ENCODE peak calls at places on chromosomes 12 and 14, in five cellular contexts. J is astrocyte, Q is A549, G is mammary epithelial cell, B is body of pancreas. Z is an unnamed sample.

GRCh38 chr14:63891148-63891964 is 38.6 kb downstream of the SYNE2 start:
- DNase-seq in G (no peak), Q (no peak), B (peak; percentile 78), J (no peak), Z (no peak)

GRCh38 chr12:107092669-107093546 is 441 bp downstream of the CRY1 start:
- DNase-seq in G (no peak), B (peak; percentile 64), J (peak; percentile 58), Q (peak; percentile 20), Z (peak; percentile 42)

GRCh38 chr12:65673732-65674131 is 150.6 kb upstream of the HMGA2 start:
- DNase-seq in G (no peak), Q (no peak), J (peak; percentile 10), B (no peak), Z (no peak)

GRCh38 chr14:78131616-78132015 is 38.6 kb upstream of the NRXN3 start:
- DNase-seq in G (no peak), B (no peak), Q (no peak), J (no peak), Z (no peak)

GRCh38 chr12:87760943-87761342 is 268.3 kb downstream of the C12orf50 start:
- DNase-seq in B (no peak), Q (no peak), G (no peak), J (peak; percentile 3), Z (no peak)

GRCh38 chr12:131413471-131413870 is 297.4 kb upstream of the SFSWAP start:
- DNase-seq in Q (no peak), J (no peak), G (no peak), B (no peak), Z (no peak)

GRCh38 chr14:61585598-61586538 is 109.4 kb upstream of the HIF1A start:
- DNase-seq in Q (no peak), G (no peak), B (peak; percentile 87), J (peak; percentile 75), Z (peak; percentile 37)

GRCh38 chr12:820336-820735 is 68.0 kb downstream of the WNK1 start:
- DNase-seq in G (no peak), Q (no peak), J (no peak), B (no peak), Z (no peak)

GRCh38 chr14:23550827-23551265 is 719 bp downstream of the ZFHX2 start:
- DNase-seq in Q (peak; percentile 27), B (no peak), J (no peak), G (no peak), Z (no peak)

GRCh38 chr12:89448951-89449371 is 75.6 kb downstream of the GALNT4 start:
- DNase-seq in Q (no peak), J (peak; percentile 36), G (peak; percentile 43), B (no peak), Z (no peak)

GRCh38 chr14:105908481-105908911 is 382.1 kb downstream of the TMEM121 start:
- DNase-seq in J (no peak), G (no peak), B (no peak), Q (no peak), Z (no peak)

GRCh38 chr12:67430708-67431335 is 161.7 kb downstream of the CAND1 start:
- DNase-seq in G (no peak), Q (no peak), B (peak; percentile 59), J (no peak), Z (peak; percentile 41)

GRCh38 chr14:88168498-88169165 is 154.4 kb downstream of the KCNK10 start:
- DNase-seq in Q (peak; percentile 18), B (peak; percentile 54), G (peak; percentile 17), J (no peak), Z (peak; percentile 38)

GRCh38 chr14:69666698-69667211 is 55.4 kb downstream of the SUSD6 start:
- DNase-seq in B (no peak), J (peak; percentile 82), G (no peak), Q (peak; percentile 18), Z (no peak)
- H3K4me1 ChIP-seq in B (peaks cover 77% of the 10 kb centered on the region), J (peaks cover 11% of the 10 kb centered on the region), G (peaks cover 15% of the 10 kb centered on the region), Q (peaks cover 48% of the 10 kb centered on the region), Z (peaks cover 70% of the 10 kb centered on the region)

DNA sequence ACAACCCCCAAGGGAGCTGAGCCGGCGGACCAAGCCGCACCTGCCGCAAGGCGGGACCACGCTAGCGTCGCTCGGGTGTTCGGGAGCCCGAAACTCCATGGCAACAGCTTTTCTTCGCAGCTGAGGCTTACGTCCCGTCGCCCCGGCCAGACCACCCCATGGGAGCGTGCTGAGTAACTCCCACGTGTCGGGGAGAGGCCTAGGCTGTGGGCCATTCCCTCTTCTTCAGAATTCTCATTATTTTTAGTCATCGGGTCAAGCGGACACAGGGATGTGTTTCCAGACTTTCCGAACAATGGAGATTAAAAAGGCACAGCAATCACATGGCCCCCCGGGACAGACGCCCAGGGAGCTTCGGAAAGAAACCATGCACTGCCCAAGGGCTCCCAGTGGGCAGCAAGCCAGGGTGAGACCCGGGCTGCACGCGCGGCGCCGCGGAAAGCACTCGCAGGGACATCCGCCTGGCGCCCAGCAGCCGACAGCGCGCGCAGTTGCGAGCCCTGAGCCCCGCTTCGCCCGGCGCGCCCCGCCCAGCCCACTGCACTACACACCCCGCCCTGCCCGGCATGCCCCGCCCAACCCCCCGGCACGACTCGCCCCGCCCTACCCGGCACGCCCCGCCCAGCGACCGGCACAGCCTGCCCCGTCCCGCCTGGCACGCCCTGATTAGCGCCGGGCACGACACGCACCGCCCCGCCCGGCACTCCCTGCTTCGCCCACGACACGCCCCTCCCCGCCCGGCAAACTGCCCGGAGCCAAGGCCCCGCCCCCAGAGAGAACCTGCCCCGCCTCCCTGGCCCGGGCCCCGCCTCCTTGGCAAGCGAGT is 422 bp upstream of the AK7 start:
- DNase-seq in G (peak; percentile 94), B (peak; percentile 98), J (peak; percentile 77), Q (peak; percentile 84), Z (peak; percentile 98)
- H3K4me3 ChIP-seq in G (peak overlapping the region; percentile 99), B (peak overlapping the region; percentile 58), J (peak overlapping the region; percentile 77), Q (peak overlapping the region; percentile 73), Z (peak overlapping the region; percentile 86)

GRCh38 chr12:58671196-58671595 is 249.1 kb downstream of the LRIG3 start:
- DNase-seq in B (no peak), G (no peak), J (peak; percentile 38), Q (no peak), Z (no peak)
- TF ChIP-seq CTCF in B (no peak), G (no peak), J (no peak), Q (no peak), Z (no peak)

GRCh38 chr14:54760866-54761265 is 141.8 kb downstream of the GCH1 start:
- DNase-seq in Q (no peak), J (no peak), G (no peak), B (no peak), Z (no peak)
- H3K4me1 ChIP-seq in Q (no peaks in the 10 kb centered on the region), J (peaks cover 13% of the 10 kb centered on the region), G (no peaks in the 10 kb centered on the region), B (no peaks in the 10 kb centered on the region), Z (peaks cover 12% of the 10 kb centered on the region)

GRCh38 chr12:8018666-8019581 is 13.6 kb upstream of the FOXJ2 start:
- DNase-seq in Q (no peak), G (no peak), B (peak; percentile 25), J (no peak), Z (no peak)
- H3K4me3 ChIP-seq in Q (peak overlapping the region; percentile 33), G (no peak overlapping the region), B (no peak overlapping the region), J (peak overlapping the region; percentile 46), Z (no peak overlapping the region)

DNA sequence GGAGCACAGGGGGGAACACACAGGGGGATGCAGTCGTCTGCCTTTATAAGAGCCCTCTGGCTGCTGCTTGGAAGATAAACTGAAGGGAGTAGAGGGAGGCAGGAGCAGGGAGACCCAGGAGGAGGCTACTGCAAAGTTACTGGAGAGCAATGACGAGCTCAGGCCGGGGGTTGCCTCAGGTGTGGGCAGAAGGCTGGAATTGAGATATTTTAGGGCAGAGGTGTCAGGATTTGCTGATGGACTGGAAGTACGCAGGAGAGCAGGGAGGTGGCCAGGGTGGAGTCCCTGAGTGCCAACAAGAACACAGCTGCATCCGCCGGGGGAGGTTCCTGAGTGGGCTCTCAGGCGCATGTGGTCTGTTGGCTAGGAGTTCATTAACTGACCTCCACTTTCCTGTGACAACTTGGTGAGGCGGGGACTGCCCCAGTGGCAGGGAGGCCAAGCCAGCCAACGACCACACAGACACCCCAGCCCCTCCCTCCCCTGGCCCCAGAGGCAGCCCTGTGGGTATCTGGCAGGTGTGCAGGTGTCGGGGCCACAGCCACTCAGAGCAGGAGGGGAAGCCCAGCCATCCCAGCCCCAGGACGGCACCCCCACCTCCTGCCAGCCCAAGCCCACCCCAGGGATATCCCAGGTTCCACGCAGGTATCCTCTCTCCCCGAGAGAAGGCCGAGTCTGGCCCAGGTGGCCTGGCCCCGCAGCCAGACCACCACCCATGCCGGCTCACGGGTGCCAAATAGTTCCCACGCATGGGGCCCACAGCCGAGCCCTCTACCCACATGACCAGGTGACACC is 85.4 kb downstream of the NCOR2 start:
- DNase-seq in B (no peak), Q (no peak), J (no peak), G (no peak), Z (no peak)
- TF ChIP-seq CTCF in B (no peak), Q (no peak), J (no peak), G (no peak), Z (no peak)

DNA sequence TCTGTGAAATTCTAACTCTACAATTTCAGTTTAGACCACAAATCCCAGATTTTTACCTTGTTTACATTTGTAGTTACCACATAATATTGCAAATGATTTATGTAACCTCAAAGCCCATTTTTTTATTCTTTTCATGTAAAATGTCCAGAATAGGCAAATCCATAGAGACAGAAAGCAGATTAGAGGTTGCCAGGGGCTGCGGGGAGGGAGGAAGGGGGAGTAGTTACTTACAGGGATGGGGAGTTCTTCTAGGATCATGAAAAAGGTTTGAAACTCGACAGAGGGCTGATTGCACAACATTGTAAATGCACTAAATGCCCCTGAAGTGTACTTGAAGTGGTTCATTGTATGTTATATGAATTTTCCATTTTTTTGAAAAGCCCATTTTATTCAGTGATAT is 66.5 kb downstream of the PPP2R5C start:
- DNase-seq in J (no peak), B (no peak), Q (no peak), G (no peak), Z (no peak)
- H3K4me1 ChIP-seq in J (no peaks in the 10 kb centered on the region), B (peaks cover 33% of the 10 kb centered on the region), Q (no peaks in the 10 kb centered on the region), G (no peaks in the 10 kb centered on the region), Z (peaks cover 38% of the 10 kb centered on the region)

GRCh38 chr14:101558739-101559240 is 2.5 kb upstream of the DIO3 start:
- DNase-seq in J (no peak), Q (no peak), B (no peak), G (no peak), Z (no peak)
- H3K4me3 ChIP-seq in J (no peak overlapping the region), Q (no peak overlapping the region), B (no peak overlapping the region), G (no peak overlapping the region), Z (no peak overlapping the region)

GRCh38 chr14:77032854-77033621 is 4.5 kb upstream of the IRF2BPL start:
- DNase-seq in Q (peak; percentile 94), G (peak; percentile 98), B (peak; percentile 96), J (peak; percentile 99), Z (peak; percentile 93)
- TF ChIP-seq CTCF in Q (peak; percentile 30), G (no peak), B (peak; percentile 26), J (no peak), Z (no peak)

GRCh38 chr12:11697670-11698387 is 48.4 kb downstream of the ETV6 start:
- DNase-seq in G (peak; percentile 75), J (peak; percentile 73), Q (no peak), B (no peak), Z (no peak)
- H3K4me1 ChIP-seq in G (peaks cover 19% of the 10 kb centered on the region), J (peaks cover 16% of the 10 kb centered on the region), Q (no peaks in the 10 kb centered on the region), B (peaks cover 53% of the 10 kb centered on the region), Z (peaks cover 5% of the 10 kb centered on the region)

Z was measured in lung.